ENCODE peak calls at places on chromosomes 4 and X, in four cellular contexts. One of them, this sample, is unnamed.

GRCh38 chrX:74080165-74080564 is 223.8 kb upstream of the ZCCHC13 start:
- DNase-seq in fibroblast of mammary gland: peak
- DNase-seq in naive thymus-derived CD4-positive, alpha-beta T cell: no peak
- DNase-seq in mammary epithelial cell: peak
- DNase-seq in this sample: no peak

GRCh38 chr4:151147000-151147399 is 47.6 kb downstream of the RPS3A start:
- DNase-seq in naive thymus-derived CD4-positive, alpha-beta T cell: no peak
- DNase-seq in fibroblast of mammary gland: peak
- DNase-seq in mammary epithelial cell: no peak
- DNase-seq in this sample: no peak

GRCh38 chr4:575281-576141 is 584 bp downstream of the TMEM271 start:
- DNase-seq in naive thymus-derived CD4-positive, alpha-beta T cell: no peak
- DNase-seq in mammary epithelial cell: peak
- DNase-seq in fibroblast of mammary gland: peak
- DNase-seq in this sample: peak

GRCh38 chr4:95362906-95363578 is 185.7 kb downstream of the UNC5C start:
- DNase-seq in mammary epithelial cell: peak
- DNase-seq in naive thymus-derived CD4-positive, alpha-beta T cell: no peak
- DNase-seq in fibroblast of mammary gland: peak
- DNase-seq in this sample: no peak

GRCh38 chr4:123256006-123256405 is 140.6 kb upstream of the SPRY1 start:
- DNase-seq in fibroblast of mammary gland: no peak
- DNase-seq in mammary epithelial cell: no peak
- DNase-seq in naive thymus-derived CD4-positive, alpha-beta T cell: no peak
- DNase-seq in this sample: no peak

GRCh38 chr4:84317513-84317912 is 181.6 kb downstream of the NKX6-1 start:
- DNase-seq in naive thymus-derived CD4-positive, alpha-beta T cell: no peak
- DNase-seq in mammary epithelial cell: no peak
- DNase-seq in fibroblast of mammary gland: no peak
- DNase-seq in this sample: no peak

GRCh38 chr4:112410364-112410763 is 105.6 kb downstream of the NEUROG2 start:
- DNase-seq in fibroblast of mammary gland: no peak
- DNase-seq in naive thymus-derived CD4-positive, alpha-beta T cell: no peak
- DNase-seq in mammary epithelial cell: peak
- DNase-seq in this sample: no peak

GRCh38 chrX:113305496-113305895 is 464.9 kb upstream of the AMOT start:
- DNase-seq in mammary epithelial cell: no peak
- DNase-seq in naive thymus-derived CD4-positive, alpha-beta T cell: no peak
- DNase-seq in fibroblast of mammary gland: peak
- DNase-seq in this sample: peak

GRCh38 chr4:169315530-169316306 is 45.0 kb upstream of the SH3RF1 start:
- DNase-seq in mammary epithelial cell: peak
- DNase-seq in fibroblast of mammary gland: peak
- DNase-seq in naive thymus-derived CD4-positive, alpha-beta T cell: no peak
- DNase-seq in this sample: no peak

GRCh38 chr4:17081157-17081556 is 182.7 kb upstream of the LDB2 start:
- DNase-seq in mammary epithelial cell: no peak
- DNase-seq in naive thymus-derived CD4-positive, alpha-beta T cell: no peak
- DNase-seq in fibroblast of mammary gland: no peak
- DNase-seq in this sample: no peak

GRCh38 chr4:26878729-26879415 is 18.2 kb downstream of the STIM2 start:
- DNase-seq in mammary epithelial cell: peak
- DNase-seq in naive thymus-derived CD4-positive, alpha-beta T cell: no peak
- DNase-seq in fibroblast of mammary gland: peak
- DNase-seq in this sample: no peak

GRCh38 chrX:86028681-86029080 is 18.7 kb downstream of the CHM start:
- DNase-seq in fibroblast of mammary gland: peak
- DNase-seq in mammary epithelial cell: no peak
- DNase-seq in naive thymus-derived CD4-positive, alpha-beta T cell: no peak
- DNase-seq in this sample: no peak

GRCh38 chr4:56930638-56931037 is 22.9 kb downstream of the REST start:
- DNase-seq in naive thymus-derived CD4-positive, alpha-beta T cell: no peak
- DNase-seq in mammary epithelial cell: no peak
- DNase-seq in fibroblast of mammary gland: no peak
- DNase-seq in this sample: no peak

GRCh38 chr4:56655627-56656345 is 25.3 kb downstream of the HOPX start:
- DNase-seq in naive thymus-derived CD4-positive, alpha-beta T cell: no peak
- DNase-seq in fibroblast of mammary gland: no peak
- DNase-seq in mammary epithelial cell: no peak
- DNase-seq in this sample: no peak

GRCh38 chr4:1369091-1369450 is 22.1 kb downstream of the UVSSA start:
- DNase-seq in naive thymus-derived CD4-positive, alpha-beta T cell: no peak
- DNase-seq in mammary epithelial cell: no peak
- DNase-seq in fibroblast of mammary gland: no peak
- DNase-seq in this sample: no peak

GRCh38 chr4:1241936-1242505 is 6.9 kb downstream of the CTBP1 start:
- DNase-seq in fibroblast of mammary gland: no peak
- DNase-seq in mammary epithelial cell: no peak
- DNase-seq in naive thymus-derived CD4-positive, alpha-beta T cell: no peak
- DNase-seq in this sample: no peak

GRCh38 chr4:113147498-113148231 is 98.2 kb downstream of the ANK2 start:
- DNase-seq in naive thymus-derived CD4-positive, alpha-beta T cell: no peak
- DNase-seq in fibroblast of mammary gland: no peak
- DNase-seq in mammary epithelial cell: no peak
- DNase-seq in this sample: no peak

GRCh38 chr4:138555584-138555983 is 313.4 kb upstream of the SLC7A11 start:
- DNase-seq in naive thymus-derived CD4-positive, alpha-beta T cell: no peak
- DNase-seq in mammary epithelial cell: no peak
- DNase-seq in fibroblast of mammary gland: peak
- DNase-seq in this sample: no peak

GRCh38 chrX:41923925-41924693 is 755 bp upstream of the CASK start:
- DNase-seq in fibroblast of mammary gland: peak
- DNase-seq in mammary epithelial cell: peak
- DNase-seq in naive thymus-derived CD4-positive, alpha-beta T cell: no peak
- DNase-seq in this sample: no peak

GRCh38 chr4:100641326-100641725 is 123.5 kb upstream of the EMCN start:
- DNase-seq in naive thymus-derived CD4-positive, alpha-beta T cell: no peak
- DNase-seq in fibroblast of mammary gland: no peak
- DNase-seq in mammary epithelial cell: no peak
- DNase-seq in this sample: no peak

GRCh38 chr4:137531121-137531520 is 1.2 kb downstream of the PCDH18 start:
- DNase-seq in fibroblast of mammary gland: peak
- DNase-seq in naive thymus-derived CD4-positive, alpha-beta T cell: no peak
- DNase-seq in mammary epithelial cell: no peak
- DNase-seq in this sample: no peak

GRCh38 chr4:145829629-145830395 is 108.8 kb downstream of the ZNF827 start:
- DNase-seq in fibroblast of mammary gland: no peak
- DNase-seq in naive thymus-derived CD4-positive, alpha-beta T cell: peak
- DNase-seq in mammary epithelial cell: no peak
- DNase-seq in this sample: no peak

GRCh38 chrX:101057095-101057714 is 5.3 kb upstream of the TRMT2B start:
- DNase-seq in fibroblast of mammary gland: peak
- DNase-seq in naive thymus-derived CD4-positive, alpha-beta T cell: no peak
- DNase-seq in mammary epithelial cell: peak
- DNase-seq in this sample: no peak

GRCh38 chr4:38489924-38490639 is 173.9 kb upstream of the KLF3 start:
- DNase-seq in fibroblast of mammary gland: no peak
- DNase-seq in naive thymus-derived CD4-positive, alpha-beta T cell: no peak
- DNase-seq in mammary epithelial cell: peak
- DNase-seq in this sample: no peak

GRCh38 chrX:14832591-14832990 is 40.3 kb downstream of the FANCB start:
- DNase-seq in fibroblast of mammary gland: peak
- DNase-seq in naive thymus-derived CD4-positive, alpha-beta T cell: no peak
- DNase-seq in mammary epithelial cell: no peak
- DNase-seq in this sample: no peak

GRCh38 chrX:126376465-126376864 is 176.1 kb downstream of the DCAF12L1 start:
- DNase-seq in naive thymus-derived CD4-positive, alpha-beta T cell: no peak
- DNase-seq in mammary epithelial cell: no peak
- DNase-seq in fibroblast of mammary gland: no peak
- DNase-seq in this sample: no peak

GRCh38 chr4:120929847-120930246 is 7.3 kb upstream of the PRDM5 start:
- DNase-seq in mammary epithelial cell: no peak
- DNase-seq in fibroblast of mammary gland: no peak
- DNase-seq in naive thymus-derived CD4-positive, alpha-beta T cell: no peak
- DNase-seq in this sample: no peak

GRCh38 chr4:83109480-83110221 is 4.9 kb downstream of the PLAC8 start:
- DNase-seq in mammary epithelial cell: no peak
- DNase-seq in naive thymus-derived CD4-positive, alpha-beta T cell: peak
- DNase-seq in fibroblast of mammary gland: peak
- DNase-seq in this sample: no peak

GRCh38 chr4:2786152-2786671 is 6.7 kb upstream of the SH3BP2 start:
- DNase-seq in fibroblast of mammary gland: no peak
- DNase-seq in naive thymus-derived CD4-positive, alpha-beta T cell: peak
- DNase-seq in mammary epithelial cell: no peak
- DNase-seq in this sample: no peak

GRCh38 chr4:45063166-45063565 is 336.8 kb upstream of the GNPDA2 start:
- DNase-seq in mammary epithelial cell: no peak
- DNase-seq in naive thymus-derived CD4-positive, alpha-beta T cell: no peak
- DNase-seq in fibroblast of mammary gland: no peak
- DNase-seq in this sample: no peak

GRCh38 chrX:53481093-53481492 is 46.9 kb upstream of the HSD17B10 start:
- DNase-seq in mammary epithelial cell: no peak
- DNase-seq in naive thymus-derived CD4-positive, alpha-beta T cell: no peak
- DNase-seq in fibroblast of mammary gland: no peak
- DNase-seq in this sample: no peak

GRCh38 chr4:147581601-147582350 is 35.4 kb upstream of the TMEM184C start:
- DNase-seq in fibroblast of mammary gland: peak
- DNase-seq in mammary epithelial cell: peak
- DNase-seq in naive thymus-derived CD4-positive, alpha-beta T cell: no peak
- DNase-seq in this sample: no peak

DNA sequence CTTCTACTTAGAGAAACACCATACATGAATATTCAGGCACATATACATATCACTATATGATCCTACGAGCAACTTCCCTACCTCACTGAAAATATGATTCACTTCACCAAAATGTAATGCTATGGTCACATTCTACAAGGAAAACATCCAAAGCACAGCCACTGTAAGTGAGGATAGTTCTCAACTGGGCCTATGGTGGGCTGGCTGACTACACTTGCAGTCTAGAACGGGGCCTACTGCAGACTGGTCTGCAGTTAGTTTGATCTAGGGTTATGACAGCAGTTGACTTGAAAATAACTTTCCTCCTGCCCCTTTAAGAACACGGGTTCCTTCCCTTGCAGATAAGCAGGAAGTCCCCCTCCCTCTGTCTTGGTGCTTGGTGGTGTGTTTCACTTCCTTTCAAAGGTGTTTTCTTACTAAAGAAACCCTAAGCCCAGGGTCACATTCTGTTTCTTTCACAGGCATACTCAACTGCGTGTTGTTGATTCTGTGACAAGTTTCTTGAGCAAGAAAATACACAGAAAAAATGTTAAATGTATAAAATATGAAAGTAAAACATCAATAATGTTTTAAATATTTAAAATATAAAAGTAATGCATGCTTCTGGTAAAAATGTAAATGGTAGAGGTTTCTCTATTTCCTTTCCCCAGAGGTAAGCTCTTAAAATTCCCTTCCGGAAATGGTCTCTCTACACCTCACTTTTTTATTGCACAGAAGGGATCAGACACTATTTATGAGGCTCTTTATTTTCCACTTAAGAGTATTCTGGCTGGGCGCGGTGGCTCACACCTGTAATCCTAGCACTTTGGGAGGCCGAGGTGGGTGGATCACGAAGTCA is 18.0 kb upstream of the TMSB4X start:
- DNase-seq in fibroblast of mammary gland: no peak
- DNase-seq in naive thymus-derived CD4-positive, alpha-beta T cell: no peak
- DNase-seq in mammary epithelial cell: peak
- DNase-seq in this sample: no peak
- H3K4me3 ChIP-seq in fibroblast of mammary gland: no peak
- H3K4me3 ChIP-seq in naive thymus-derived CD4-positive, alpha-beta T cell: peak
- H3K4me3 ChIP-seq in mammary epithelial cell: no peak
- H3K4me3 ChIP-seq in this sample: no peak

GRCh38 chrX:131791608-131792355 is 231.3 kb upstream of the STK26 start:
- DNase-seq in mammary epithelial cell: no peak
- DNase-seq in fibroblast of mammary gland: peak
- DNase-seq in naive thymus-derived CD4-positive, alpha-beta T cell: no peak
- DNase-seq in this sample: no peak

GRCh38 chrX:131789664-131790063 is 233.4 kb upstream of the STK26 start:
- DNase-seq in fibroblast of mammary gland: no peak
- DNase-seq in naive thymus-derived CD4-positive, alpha-beta T cell: no peak
- DNase-seq in mammary epithelial cell: no peak
- DNase-seq in this sample: no peak

GRCh38 chrX:131795442-131796229 is 227.5 kb upstream of the STK26 start:
- DNase-seq in fibroblast of mammary gland: no peak
- DNase-seq in naive thymus-derived CD4-positive, alpha-beta T cell: no peak
- DNase-seq in mammary epithelial cell: no peak
- DNase-seq in this sample: no peak

GRCh38 chrX:131792356-131792749 is 230.7 kb upstream of the STK26 start:
- DNase-seq in fibroblast of mammary gland: peak
- DNase-seq in mammary epithelial cell: peak
- DNase-seq in naive thymus-derived CD4-positive, alpha-beta T cell: no peak
- DNase-seq in this sample: peak

DNA sequence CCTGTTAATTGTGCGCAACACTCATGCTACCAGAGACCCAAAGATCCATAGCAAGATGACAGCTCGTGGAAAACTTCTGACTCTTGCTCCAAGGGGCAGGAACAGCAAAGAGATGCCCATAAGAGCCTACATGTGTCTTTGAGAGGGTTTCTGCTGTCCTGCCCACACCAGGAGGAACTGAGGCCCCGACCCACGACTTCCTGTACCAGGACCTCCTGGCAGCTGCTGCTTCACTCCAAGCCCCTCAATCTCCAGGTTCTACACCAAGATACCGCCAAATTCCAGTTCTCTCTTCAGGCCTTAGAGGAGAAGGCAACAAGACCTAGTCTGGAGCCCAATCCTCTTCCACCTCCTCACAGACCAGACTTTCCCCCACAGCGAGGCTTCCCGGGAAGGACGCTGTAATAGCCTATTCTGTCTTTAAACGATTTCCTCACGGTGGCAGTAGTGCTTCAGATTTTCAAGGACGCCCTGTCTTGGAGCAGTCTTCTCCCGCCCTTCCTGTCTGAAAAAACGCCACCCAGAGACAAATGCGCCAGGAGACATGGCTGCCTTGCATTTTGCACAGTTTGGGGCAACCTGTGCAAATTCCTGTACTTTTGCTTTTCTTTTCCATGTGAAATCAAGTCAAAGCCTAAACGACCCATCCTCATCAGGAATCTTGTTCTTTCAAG is 230.2 kb upstream of the STK26 start:
- DNase-seq in naive thymus-derived CD4-positive, alpha-beta T cell: no peak
- DNase-seq in fibroblast of mammary gland: peak
- DNase-seq in mammary epithelial cell: peak
- DNase-seq in this sample: peak
- H3K4me3 ChIP-seq in naive thymus-derived CD4-positive, alpha-beta T cell: no peak
- H3K4me3 ChIP-seq in fibroblast of mammary gland: peak
- H3K4me3 ChIP-seq in mammary epithelial cell: peak
- H3K4me3 ChIP-seq in this sample: peak

GRCh38 chrX:47233333-47234113 is 714 bp downstream of the USP11 start:
- DNase-seq in naive thymus-derived CD4-positive, alpha-beta T cell: peak
- DNase-seq in fibroblast of mammary gland: peak
- DNase-seq in mammary epithelial cell: peak
- DNase-seq in this sample: peak

GRCh38 chrX:47232197-47232802 is 509 bp upstream of the USP11 start:
- DNase-seq in fibroblast of mammary gland: no peak
- DNase-seq in naive thymus-derived CD4-positive, alpha-beta T cell: no peak
- DNase-seq in mammary epithelial cell: peak
- DNase-seq in this sample: no peak

GRCh38 chrX:47235691-47236103 is 2.9 kb downstream of the USP11 start:
- DNase-seq in naive thymus-derived CD4-positive, alpha-beta T cell: no peak
- DNase-seq in mammary epithelial cell: peak
- DNase-seq in fibroblast of mammary gland: peak
- DNase-seq in this sample: no peak

GRCh38 chrX:47232803-47233332 is at the start of gene USP11:
- DNase-seq in fibroblast of mammary gland: peak
- DNase-seq in naive thymus-derived CD4-positive, alpha-beta T cell: no peak
- DNase-seq in mammary epithelial cell: no peak
- DNase-seq in this sample: peak

GRCh38 chrX:47234583-47234982 is 1.8 kb downstream of the USP11 start:
- DNase-seq in fibroblast of mammary gland: peak
- DNase-seq in mammary epithelial cell: peak
- DNase-seq in naive thymus-derived CD4-positive, alpha-beta T cell: no peak
- DNase-seq in this sample: no peak
- H3K4me3 ChIP-seq in fibroblast of mammary gland: peak
- H3K4me3 ChIP-seq in mammary epithelial cell: peak
- H3K4me3 ChIP-seq in naive thymus-derived CD4-positive, alpha-beta T cell: peak
- H3K4me3 ChIP-seq in this sample: peak

GRCh38 chrX:102651242-102651967 is at the start of gene GPRASP1:
- DNase-seq in naive thymus-derived CD4-positive, alpha-beta T cell: peak
- DNase-seq in mammary epithelial cell: no peak
- DNase-seq in fibroblast of mammary gland: peak
- DNase-seq in this sample: no peak
- H3K4me3 ChIP-seq in naive thymus-derived CD4-positive, alpha-beta T cell: peak
- H3K4me3 ChIP-seq in mammary epithelial cell: peak
- H3K4me3 ChIP-seq in fibroblast of mammary gland: peak
- H3K4me3 ChIP-seq in this sample: peak

This sample was measured in astrocyte of the cerebellum.